ENCODE peak calls at places on chromosome 2, in ten cellular contexts. V is stimulated activated CD4-positive, alpha-beta T cell treated with anti-CD3 and anti-CD28 coated beads, Interleukin-4, amount 100 ng/mL, for 48 hours; K is NCI-H69; L is glutamatergic neuron; D is GM13977; C is progenitor cell of endocrine pancreas; P is GM04504; Q is activated T-cell treated with anti-CD3 and anti-CD28 coated beads for 1 hour; J is NCI-H1417; F is neuronal stem cell. U is an unnamed sample.

GRCh38 chr2:44120428-44120827 is 48.2 kb upstream of the PPM1B start:
- DNase-seq in V (no peak), K (no peak), L (no peak), D (no peak), C (no peak), P (peak), Q (no peak), J (no peak), F (no peak), U (no peak)

GRCh38 chr2:161250864-161251436 is 57.3 kb upstream of the PSMD14 start:
- DNase-seq in V (no peak), K (peak), L (no peak), D (peak), C (no peak), P (no peak), Q (no peak), J (peak), F (no peak), U (no peak)

GRCh38 chr2:173287594-173287993 is 67.1 kb upstream of the CDCA7 start:
- DNase-seq in V (no peak), K (peak), L (no peak), D (no peak), C (no peak), P (no peak), Q (no peak), J (no peak), F (no peak), U (no peak)

GRCh38 chr2:36238126-36238525 is 117.5 kb upstream of the CRIM1 start:
- DNase-seq in V (no peak), K (no peak), L (no peak), D (no peak), C (no peak), P (no peak), Q (no peak), J (no peak), F (no peak), U (no peak)

GRCh38 chr2:44668336-44668735 is 273.2 kb upstream of the SIX3 start:
- DNase-seq in V (no peak), K (peak), L (no peak), D (peak), C (no peak), P (no peak), Q (no peak), J (peak), F (no peak), U (no peak)

GRCh38 chr2:160731856-160732255 is 238.2 kb upstream of the RBMS1 start:
- DNase-seq in V (no peak), K (no peak), L (no peak), D (no peak), C (no peak), P (no peak), Q (no peak), J (no peak), F (no peak), U (no peak)

GRCh38 chr2:104862061-104862941 is 8.4 kb downstream of the POU3F3 start:
- DNase-seq in V (no peak), K (peak), L (peak), D (peak), C (no peak), P (no peak), Q (no peak), J (no peak), F (no peak), U (no peak)

GRCh38 chr2:70939001-70939846 is 3.5 kb downstream of the ATP6V1B1 start:
- DNase-seq in V (no peak), K (peak), L (no peak), D (no peak), C (no peak), P (no peak), Q (no peak), J (peak), F (peak), U (no peak)

GRCh38 chr2:238339814-238340213 is 19.5 kb downstream of the TRAF3IP1 start:
- DNase-seq in V (no peak), K (no peak), L (no peak), D (no peak), C (no peak), P (no peak), Q (no peak), J (no peak), F (no peak), U (no peak)

GRCh38 chr2:105910497-105911238 is 166.0 kb downstream of the NCK2 start:
- DNase-seq in V (no peak), K (no peak), L (no peak), D (no peak), C (no peak), P (no peak), Q (no peak), J (peak), F (no peak), U (no peak)